ENCODE peak calls at places on chromosomes 11 and 22, in four cellular contexts. One of them, this sample, is unnamed.

GRCh38 chr22:22408731-22409696 is 99.5 kb downstream of the ZNF280B start:
- DNase-seq in K562: peak
- DNase-seq in H1: no peak
- DNase-seq in HepG2: peak
- DNase-seq in this sample: peak

GRCh38 chr22:32410459-32410858 is 1.6 kb downstream of the RTCB start:
- DNase-seq in K562: no peak
- DNase-seq in H1: no peak
- DNase-seq in HepG2: peak
- DNase-seq in this sample: no peak

GRCh38 chr11:12507391-12507790 is 130.0 kb downstream of the PARVA start:
- DNase-seq in K562: no peak
- DNase-seq in H1: no peak
- DNase-seq in HepG2: no peak
- DNase-seq in this sample: no peak

GRCh38 chr22:29216011-29216872 is 10.5 kb downstream of the EMID1 start:
- DNase-seq in K562: no peak
- DNase-seq in H1: no peak
- DNase-seq in HepG2: no peak
- DNase-seq in this sample: no peak

GRCh38 chr11:1055990-1056771 is 18.5 kb upstream of the MUC2 start:
- DNase-seq in K562: no peak
- DNase-seq in H1: no peak
- DNase-seq in HepG2: no peak
- DNase-seq in this sample: no peak

GRCh38 chr22:49827307-49827852 is 293 bp downstream of the BRD1 start:
- DNase-seq in K562: peak
- DNase-seq in H1: no peak
- DNase-seq in HepG2: no peak
- DNase-seq in this sample: no peak

GRCh38 chr11:43833657-43834073 is 47.0 kb upstream of the ALKBH3 start:
- DNase-seq in K562: no peak
- DNase-seq in H1: no peak
- DNase-seq in HepG2: peak
- DNase-seq in this sample: no peak

GRCh38 chr11:12756101-12756500 is 81.9 kb downstream of the TEAD1 start:
- DNase-seq in K562: no peak
- DNase-seq in H1: no peak
- DNase-seq in HepG2: no peak
- DNase-seq in this sample: no peak

GRCh38 chr11:18706330-18707243 is 8.0 kb downstream of the TMEM86A start:
- DNase-seq in K562: no peak
- DNase-seq in H1: no peak
- DNase-seq in HepG2: no peak
- DNase-seq in this sample: no peak

GRCh38 chr11:24781288-24781687 is 284.4 kb downstream of the LUZP2 start:
- DNase-seq in K562: no peak
- DNase-seq in H1: no peak
- DNase-seq in HepG2: no peak
- DNase-seq in this sample: no peak

GRCh38 chr22:21759133-21759532 is 23.5 kb upstream of the YPEL1 start:
- DNase-seq in K562: no peak
- DNase-seq in H1: no peak
- DNase-seq in HepG2: no peak
- DNase-seq in this sample: no peak

DNA sequence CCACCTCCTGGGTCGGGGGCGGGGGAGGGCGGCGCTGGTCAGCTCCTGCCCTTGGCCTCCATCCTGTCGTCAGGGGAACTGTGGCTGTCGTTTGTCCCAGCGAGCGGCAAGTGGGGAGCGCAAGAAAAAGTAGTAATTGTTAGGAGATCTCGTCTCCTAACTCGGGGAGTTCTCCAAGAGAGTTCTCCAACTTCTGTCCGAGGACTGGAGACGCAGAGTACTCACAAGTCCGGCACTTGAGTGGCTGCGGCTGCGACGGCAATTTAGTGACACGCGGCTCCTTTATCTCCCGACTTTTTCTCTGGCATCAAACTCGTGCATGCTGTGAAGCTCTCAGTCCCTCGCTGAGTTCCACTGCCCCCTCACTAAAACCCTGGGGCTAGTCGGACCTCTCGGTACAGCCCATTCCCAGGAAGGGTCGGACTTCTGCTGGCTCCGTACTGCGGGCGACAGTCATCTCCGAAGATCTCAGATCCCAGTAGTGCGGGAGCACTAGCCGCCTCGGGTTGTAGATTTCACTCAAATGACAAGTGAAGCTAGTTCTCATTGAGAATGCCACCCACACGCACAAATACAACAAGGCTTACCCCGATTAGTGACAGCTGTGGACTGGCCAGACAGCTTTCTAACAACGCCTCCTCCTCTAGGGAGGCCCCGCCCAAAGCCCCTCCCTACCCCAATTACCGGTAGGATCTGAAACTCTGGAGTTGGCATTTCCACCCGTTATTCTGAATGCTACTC is at the start of gene PGR:
- DNase-seq in K562: peak
- DNase-seq in H1: no peak
- DNase-seq in HepG2: no peak
- DNase-seq in this sample: no peak
- TF ChIP-seq FOSL1 in K562: no peak
- TF ChIP-seq FOSL1 in H1: no peak
- TF ChIP-seq FOSL1 in HepG2: no peak
- TF ChIP-seq FOSL1 in this sample: no peak

DNA sequence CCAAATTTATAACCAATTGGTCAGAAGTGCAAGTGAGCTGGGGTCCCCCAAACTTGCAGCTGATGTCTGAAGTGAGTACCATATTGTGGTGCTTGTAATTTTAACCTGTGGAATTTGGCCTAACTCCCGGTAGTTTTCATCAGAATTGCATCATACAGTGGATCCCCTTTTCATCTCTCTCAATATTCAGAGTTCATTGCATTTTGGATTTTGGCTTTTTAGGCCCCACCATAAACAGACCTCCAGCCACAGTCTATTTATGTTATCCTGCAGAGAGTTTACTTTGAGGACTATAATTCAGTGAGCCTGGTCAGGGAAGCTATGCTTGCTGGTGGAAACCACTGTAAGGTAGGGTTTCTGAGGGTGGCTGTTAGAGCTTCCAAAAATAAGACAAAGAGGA is 35.0 kb upstream of the DDI1 start:
- DNase-seq in K562: no peak
- DNase-seq in H1: no peak
- DNase-seq in HepG2: no peak
- DNase-seq in this sample: no peak
- TF ChIP-seq FOSL1 in K562: no peak
- TF ChIP-seq FOSL1 in H1: no peak
- TF ChIP-seq FOSL1 in HepG2: no peak
- TF ChIP-seq FOSL1 in this sample: no peak

DNA sequence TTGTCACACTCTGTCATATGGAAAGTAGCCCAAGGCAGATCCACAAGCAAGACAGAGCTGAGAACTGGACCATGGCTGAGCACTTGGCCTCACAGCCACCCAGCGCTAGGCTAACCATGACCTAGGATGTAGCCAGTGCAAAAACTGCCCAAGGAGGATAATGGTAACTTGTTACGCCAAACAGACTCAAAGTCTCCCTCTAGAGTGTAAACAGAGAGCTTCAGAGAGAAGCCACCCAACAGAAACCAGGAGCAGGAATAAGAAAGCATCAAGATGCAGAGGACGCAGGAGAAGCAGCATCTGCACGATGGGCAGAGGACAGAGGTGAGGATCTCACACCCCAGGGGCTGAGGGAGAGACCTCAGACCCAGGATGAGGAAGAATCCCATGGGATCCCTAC is 97.9 kb downstream of the RCN1 start:
- DNase-seq in K562: no peak
- DNase-seq in H1: no peak
- DNase-seq in HepG2: no peak
- DNase-seq in this sample: no peak
- TF ChIP-seq FOSL1 in K562: no peak
- TF ChIP-seq FOSL1 in H1: no peak
- TF ChIP-seq FOSL1 in HepG2: no peak
- TF ChIP-seq FOSL1 in this sample: no peak

DNA sequence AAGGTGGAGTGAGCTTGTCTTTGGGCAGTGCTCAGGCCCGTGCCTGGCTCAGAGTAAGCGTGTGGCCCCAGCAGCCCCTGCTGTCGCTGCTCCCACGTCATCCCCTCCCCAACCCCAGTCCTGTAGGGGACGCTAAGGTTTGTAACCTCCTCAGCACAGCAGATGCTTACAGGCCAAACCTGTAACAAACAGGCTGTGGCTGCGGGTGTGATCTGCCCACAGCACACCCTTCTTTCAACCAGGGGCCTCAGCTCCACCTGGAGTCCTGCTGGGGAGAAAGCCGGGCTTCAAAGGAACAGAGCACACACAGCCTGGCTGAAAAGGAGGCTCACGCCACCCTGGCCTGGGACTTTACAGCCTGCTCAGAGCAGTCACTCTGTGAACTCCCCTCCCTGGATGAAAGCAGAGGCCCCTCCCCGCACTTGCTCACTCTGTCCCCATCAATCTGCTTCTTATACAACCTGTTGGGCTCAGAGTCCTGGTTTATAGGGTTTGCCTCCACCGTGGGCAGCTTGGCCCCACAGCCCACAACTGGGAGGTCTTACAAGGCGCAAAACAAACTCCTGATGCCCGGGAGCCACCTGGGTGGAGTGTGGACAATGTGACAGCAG is 54.3 kb downstream of the SCUBE1 start:
- DNase-seq in K562: no peak
- DNase-seq in H1: no peak
- DNase-seq in HepG2: no peak
- DNase-seq in this sample: no peak
- TF ChIP-seq FOSL1 in K562: no peak
- TF ChIP-seq FOSL1 in H1: no peak
- TF ChIP-seq FOSL1 in HepG2: no peak
- TF ChIP-seq FOSL1 in this sample: no peak

DNA sequence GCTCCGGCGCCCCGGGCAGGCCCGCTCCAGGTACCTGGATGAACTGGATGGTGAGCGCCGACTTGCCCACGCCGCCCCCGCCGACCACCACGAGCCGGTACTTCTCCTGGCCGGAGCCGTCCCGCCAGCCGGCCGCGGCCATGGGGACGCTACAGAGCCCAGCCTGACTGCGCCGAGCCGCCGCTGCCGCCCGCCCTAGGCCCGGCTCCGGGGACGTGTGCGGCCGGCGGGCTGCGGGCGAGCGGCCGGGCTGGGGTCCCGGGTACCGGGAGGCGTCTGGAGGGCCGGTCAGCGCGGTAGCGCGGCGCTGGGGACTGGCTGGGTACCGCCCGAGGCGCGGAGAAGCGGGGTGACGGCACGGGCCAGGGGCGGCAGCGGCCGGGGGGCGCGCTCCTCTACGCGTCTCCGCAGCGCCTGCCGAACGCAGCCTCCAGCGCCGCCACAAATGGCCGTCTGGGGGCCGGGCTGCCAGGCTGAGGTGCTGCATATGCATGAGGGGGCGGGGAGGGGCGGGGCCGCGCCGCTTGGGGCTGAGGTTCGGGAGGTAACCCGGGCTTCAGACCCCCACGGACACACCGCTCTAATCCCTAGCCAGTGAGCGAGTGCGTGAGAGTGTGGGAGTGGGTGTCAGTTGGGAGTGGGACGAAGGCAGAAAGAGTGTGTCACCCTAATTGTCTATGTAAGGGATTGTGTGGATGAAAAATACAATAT is at the start of gene RRAS2:
- DNase-seq in K562: peak
- DNase-seq in H1: no peak
- DNase-seq in HepG2: peak
- DNase-seq in this sample: peak
- TF ChIP-seq FOSL1 in K562: no peak
- TF ChIP-seq FOSL1 in H1: no peak
- TF ChIP-seq FOSL1 in HepG2: no peak
- TF ChIP-seq FOSL1 in this sample: no peak

GRCh38 chr11:112588252-112588668 is 327.6 kb upstream of the PLET1 start:
- DNase-seq in K562: peak
- DNase-seq in H1: peak
- DNase-seq in HepG2: peak
- DNase-seq in this sample: peak
- TF ChIP-seq FOSL1 in K562: no peak
- TF ChIP-seq FOSL1 in H1: no peak
- TF ChIP-seq FOSL1 in HepG2: no peak
- TF ChIP-seq FOSL1 in this sample: no peak

GRCh38 chr11:113805640-113806039 is 26.0 kb downstream of the CLDN25 start:
- DNase-seq in K562: no peak
- DNase-seq in H1: no peak
- DNase-seq in HepG2: no peak
- DNase-seq in this sample: no peak
- TF ChIP-seq FOSL1 in K562: no peak
- TF ChIP-seq FOSL1 in H1: no peak
- TF ChIP-seq FOSL1 in HepG2: no peak
- TF ChIP-seq FOSL1 in this sample: no peak